ENCODE peak calls at places on chromosomes 2 and 18, in four cellular contexts. One of them, this sample, is unnamed.
A peak's percentile ranks its signal among the peaks of the same experiment; 100 is the strongest.

GRCh38 chr2:138244400-138245001 is 257.1 kb upstream of the SPOPL start:
- DNase-seq in HepG2: no peak
- DNase-seq in K562: no peak
- DNase-seq in GM12878: no peak
- DNase-seq in this sample: no peak

GRCh38 chr2:217361491-217361890 is 501.6 kb upstream of the TNP1 start:
- DNase-seq in HepG2: no peak
- DNase-seq in K562: no peak
- DNase-seq in GM12878: no peak
- DNase-seq in this sample: no peak

GRCh38 chr2:28469304-28469703 is 26.6 kb upstream of the PLB1 start:
- DNase-seq in K562: no peak
- DNase-seq in GM12878: no peak
- DNase-seq in HepG2: no peak
- DNase-seq in this sample: no peak

GRCh38 chr2:240704651-240705050 is 13.0 kb downstream of the AQP12A start:
- DNase-seq in HepG2: no peak
- DNase-seq in K562: no peak
- DNase-seq in GM12878: no peak
- DNase-seq in this sample: no peak

GRCh38 chr2:175153-175786 is 88.6 kb downstream of the SH3YL1 start:
- DNase-seq in GM12878: no peak
- DNase-seq in HepG2: peak; percentile 52
- DNase-seq in K562: no peak
- DNase-seq in this sample: no peak

GRCh38 chr2:172040311-172040710 is 40.6 kb downstream of the METAP1D start:
- DNase-seq in K562: no peak
- DNase-seq in HepG2: no peak
- DNase-seq in GM12878: no peak
- DNase-seq in this sample: no peak

GRCh38 chr2:119482481-119483394 is 41.5 kb downstream of the SCTR start:
- DNase-seq in K562: no peak
- DNase-seq in HepG2: no peak
- DNase-seq in GM12878: no peak
- DNase-seq in this sample: no peak

GRCh38 chr2:121293450-121294325 is 8.7 kb upstream of the TFCP2L1 start:
- DNase-seq in GM12878: no peak
- DNase-seq in HepG2: no peak
- DNase-seq in K562: no peak
- DNase-seq in this sample: no peak

GRCh38 chr18:51399491-51400122 is 202.1 kb upstream of the MEX3C start:
- DNase-seq in GM12878: no peak
- DNase-seq in HepG2: no peak
- DNase-seq in K562: no peak
- DNase-seq in this sample: no peak

GRCh38 chr2:9769171-9770005 is 73.9 kb upstream of the TAF1B start:
- DNase-seq in HepG2: no peak
- DNase-seq in K562: peak; percentile 89
- DNase-seq in GM12878: no peak
- DNase-seq in this sample: no peak

GRCh38 chr2:30225131-30225762 is 6.1 kb upstream of the LBH start:
- DNase-seq in K562: no peak
- DNase-seq in GM12878: no peak
- DNase-seq in HepG2: no peak
- DNase-seq in this sample: peak; percentile 64

GRCh38 chr18:11752116-11752911 is 63.2 kb downstream of the GNAL start:
- DNase-seq in GM12878: no peak
- DNase-seq in K562: peak; percentile 23
- DNase-seq in HepG2: no peak
- DNase-seq in this sample: no peak

GRCh38 chr18:68017385-68017784 is 500.9 kb upstream of the DSEL start:
- DNase-seq in K562: no peak
- DNase-seq in GM12878: no peak
- DNase-seq in HepG2: no peak
- DNase-seq in this sample: no peak

GRCh38 chr2:173884403-173884802 is 80.8 kb downstream of the SP3 start:
- DNase-seq in HepG2: peak; percentile 56
- DNase-seq in GM12878: no peak
- DNase-seq in K562: peak; percentile 57
- DNase-seq in this sample: peak; percentile 64

GRCh38 chr2:165147201-165148045 is 56.4 kb downstream of the SCN3A start:
- DNase-seq in GM12878: no peak
- DNase-seq in K562: no peak
- DNase-seq in HepG2: no peak
- DNase-seq in this sample: no peak

GRCh38 chr2:210224660-210225460 is at the start of gene ACADL:
- DNase-seq in HepG2: no peak
- DNase-seq in K562: no peak
- DNase-seq in GM12878: no peak
- DNase-seq in this sample: peak; percentile 5

GRCh38 chr2:165009466-165009865 is 54.1 kb upstream of the SLC38A11 start:
- DNase-seq in K562: no peak
- DNase-seq in GM12878: no peak
- DNase-seq in HepG2: no peak
- DNase-seq in this sample: no peak

GRCh38 chr2:97995026-97995733 is 568 bp downstream of the TMEM131 start:
- DNase-seq in K562: peak; percentile 72
- DNase-seq in HepG2: peak; percentile 30
- DNase-seq in GM12878: peak; percentile 70
- DNase-seq in this sample: peak; percentile 55

GRCh38 chr2:45223531-45223930 is 214.3 kb upstream of the SIX2 start:
- DNase-seq in HepG2: no peak
- DNase-seq in K562: no peak
- DNase-seq in GM12878: no peak
- DNase-seq in this sample: no peak

GRCh38 chr2:44770221-44771187 is 171.0 kb upstream of the SIX3 start:
- DNase-seq in GM12878: no peak
- DNase-seq in HepG2: no peak
- DNase-seq in K562: no peak
- DNase-seq in this sample: no peak

GRCh38 chr2:63790913-63791312 is 50.8 kb upstream of the UGP2 start:
- DNase-seq in GM12878: no peak
- DNase-seq in K562: no peak
- DNase-seq in HepG2: no peak
- DNase-seq in this sample: peak; percentile 37

GRCh38 chr2:112048887-112049286 is 6.2 kb upstream of the TMEM87B start:
- DNase-seq in GM12878: no peak
- DNase-seq in K562: peak; percentile 27
- DNase-seq in HepG2: peak; percentile 71
- DNase-seq in this sample: peak; percentile 84

GRCh38 chr2:201859886-201860285 is 53.5 kb downstream of the CDK15 start:
- DNase-seq in GM12878: no peak
- DNase-seq in K562: no peak
- DNase-seq in HepG2: no peak
- DNase-seq in this sample: no peak

GRCh38 chr2:158935617-158936016 is 32.8 kb upstream of the TANC1 start:
- DNase-seq in HepG2: no peak
- DNase-seq in GM12878: no peak
- DNase-seq in K562: no peak
- DNase-seq in this sample: no peak

GRCh38 chr2:18558458-18558857 is 2.0 kb downstream of the RDH14 start:
- DNase-seq in K562: no peak
- DNase-seq in HepG2: no peak
- DNase-seq in GM12878: no peak
- DNase-seq in this sample: no peak

GRCh38 chr18:23196119-23197004 is 61.1 kb downstream of the CABLES1 start:
- DNase-seq in HepG2: no peak
- DNase-seq in K562: no peak
- DNase-seq in GM12878: no peak
- DNase-seq in this sample: no peak

GRCh38 chr18:13216732-13217465 is 1.7 kb upstream of the LDLRAD4 start:
- DNase-seq in HepG2: no peak
- DNase-seq in K562: peak; percentile 37
- DNase-seq in GM12878: no peak
- DNase-seq in this sample: peak; percentile 22
- TF ChIP-seq EZH2 in HepG2: no peak
- TF ChIP-seq EZH2 in K562: no peak
- TF ChIP-seq EZH2 in GM12878: no peak
- TF ChIP-seq EZH2 in this sample: no peak

GRCh38 chr2:126761981-126762878 is 106.3 kb downstream of the GYPC start:
- DNase-seq in HepG2: no peak
- DNase-seq in GM12878: no peak
- DNase-seq in K562: no peak
- DNase-seq in this sample: no peak
- TF ChIP-seq MYC in HepG2: no peak
- TF ChIP-seq MYC in GM12878: no peak
- TF ChIP-seq MYC in K562: no peak
- TF ChIP-seq MYC in this sample: no peak

DNA sequence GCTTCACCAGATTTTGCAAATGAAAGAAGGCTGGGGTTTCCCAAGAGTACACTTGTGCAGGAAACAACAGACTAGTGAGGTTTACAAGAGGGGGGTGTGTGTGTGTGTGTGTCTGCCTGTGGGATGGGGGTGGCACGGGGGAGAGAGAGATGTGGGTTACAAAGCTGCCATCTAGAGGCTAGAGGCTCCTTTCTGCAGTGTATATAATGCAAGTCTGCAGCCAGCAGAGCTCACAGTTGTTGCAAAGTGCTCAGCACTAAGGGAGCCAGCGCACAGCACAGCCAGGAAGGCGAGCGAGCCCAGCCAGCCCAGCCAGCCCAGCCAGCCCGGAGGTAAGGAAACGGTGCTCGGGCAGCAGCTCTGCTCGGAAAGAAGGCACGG is at the start of gene ACKR3:
- DNase-seq in GM12878: peak; percentile 89
- DNase-seq in HepG2: peak; percentile 41
- DNase-seq in K562: no peak
- DNase-seq in this sample: peak; percentile 95
- H3K9ac ChIP-seq in GM12878: peak within 1 kb of the TSS; percentile 56
- H3K9ac ChIP-seq in HepG2: no peak within 1 kb of the TSS
- H3K9ac ChIP-seq in K562: no peak within 1 kb of the TSS
- H3K9ac ChIP-seq in this sample: peak within 1 kb of the TSS; percentile 54

DNA sequence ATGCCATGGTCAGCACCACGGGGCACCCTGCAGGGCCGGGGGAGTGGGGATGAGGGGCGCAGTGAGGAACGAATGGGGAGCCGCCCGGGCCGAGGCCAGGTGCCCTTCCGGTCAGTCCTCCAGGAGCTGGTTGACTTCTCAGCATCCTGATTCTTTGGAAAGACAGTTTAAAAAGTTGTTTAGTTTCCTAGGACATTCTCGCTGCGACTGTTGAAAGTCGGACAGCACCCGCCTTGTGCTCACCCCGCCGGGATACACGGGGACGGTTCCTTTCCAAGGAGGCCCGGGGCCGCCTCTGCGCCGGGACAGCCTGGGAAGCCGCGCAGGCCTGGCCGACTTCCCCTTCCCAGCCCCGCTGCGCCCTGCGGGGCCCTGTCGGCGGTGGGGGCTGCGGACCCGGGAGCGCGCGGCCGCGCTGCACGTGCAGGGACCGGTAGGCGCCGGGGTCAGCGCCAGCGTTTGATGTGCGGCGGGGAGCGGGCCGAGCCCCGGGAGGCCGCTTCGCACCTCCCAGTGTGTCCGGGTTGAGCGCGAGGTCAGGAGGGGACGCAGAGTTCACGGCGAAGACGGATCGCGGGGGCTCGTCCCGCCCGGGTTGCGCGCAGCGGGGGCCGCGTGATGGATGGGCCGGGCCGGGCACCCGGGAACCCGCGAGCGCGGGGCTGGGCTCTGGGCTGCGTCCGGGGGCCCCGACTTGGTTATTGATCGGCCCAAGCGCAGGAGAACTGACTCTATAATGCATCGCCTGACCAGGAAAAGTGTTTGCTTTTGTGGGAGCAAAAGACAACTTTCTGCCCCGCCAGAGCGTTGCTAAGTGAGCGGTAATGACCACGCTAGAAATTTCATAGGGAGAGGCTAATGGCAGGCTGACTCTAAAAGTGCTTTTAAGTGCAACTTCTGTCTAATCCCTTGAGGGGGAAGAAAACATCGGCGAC is 28.0 kb upstream of the SMIM21 start:
- DNase-seq in HepG2: no peak
- DNase-seq in GM12878: no peak
- DNase-seq in K562: no peak
- DNase-seq in this sample: peak; percentile 6
- TF ChIP-seq EZH2 in HepG2: no peak
- TF ChIP-seq EZH2 in GM12878: no peak
- TF ChIP-seq EZH2 in K562: no peak
- TF ChIP-seq EZH2 in this sample: no peak